ENCODE peak calls at places on chromosomes 2 and 18, in four cellular contexts. Y, X, C and H are unnamed samples.

GRCh38 chr2:174059178-174059874 is 94.2 kb upstream of the SP3 start:
- DNase-seq in Y (no peak), X (peak), C (peak), H (no peak)

GRCh38 chr2:64853894-64854293 is 135.3 kb upstream of the SLC1A4 start:
- DNase-seq in C (no peak), X (no peak), Y (no peak), H (no peak)

GRCh38 chr2:98459776-98460175 is 15.1 kb downstream of the INPP4A start:
- DNase-seq in X (no peak), C (no peak), Y (no peak), H (no peak)

GRCh38 chr18:78021196-78021595 is 771.5 kb downstream of the GALR1 start:
- DNase-seq in Y (no peak), X (no peak), C (peak), H (no peak)

GRCh38 chr18:53943463-53943862 is 281.0 kb downstream of the MBD2 start:
- DNase-seq in C (no peak), Y (no peak), X (no peak), H (no peak)

GRCh38 chr18:28767781-28768211 is 590.9 kb upstream of the CDH2 start:
- DNase-seq in X (no peak), C (no peak), Y (no peak), H (no peak)

GRCh38 chr18:44802508-44802907 is 121.8 kb downstream of the SETBP1 start:
- DNase-seq in C (no peak), X (no peak), Y (no peak), H (no peak)

GRCh38 chr2:71471276-71471675 is 17.9 kb downstream of the DYSF start:
- DNase-seq in C (no peak), X (no peak), Y (no peak), H (no peak)

GRCh38 chr18:31828613-31829012 is 67.9 kb upstream of the SLC25A52 start:
- DNase-seq in C (no peak), Y (no peak), X (no peak), H (no peak)

GRCh38 chr2:101473911-101474751 is 781 bp downstream of the RFX8 start:
- DNase-seq in C (no peak), X (no peak), Y (no peak), H (no peak)

GRCh38 chr2:62099050-62099449 is 96.9 kb upstream of the B3GNT2 start:
- DNase-seq in Y (no peak), X (no peak), C (no peak), H (no peak)

GRCh38 chr2:158953926-158954763 is 14.3 kb upstream of the TANC1 start:
- DNase-seq in Y (no peak), X (peak), C (no peak), H (no peak)

GRCh38 chr2:196849895-196850294 is 40.7 kb upstream of the C2orf66 start:
- DNase-seq in X (peak), Y (no peak), C (peak), H (peak)

GRCh38 chr2:159292157-159292556 is 5.7 kb upstream of the WDSUB1 start:
- DNase-seq in Y (no peak), C (peak), X (no peak), H (no peak)

GRCh38 chr2:59529738-59530137 is 1023.7 kb downstream of the BCL11A start:
- DNase-seq in X (no peak), Y (no peak), C (no peak), H (no peak)

GRCh38 chr2:165871025-165871424 is 77.0 kb upstream of the GALNT3 start:
- DNase-seq in Y (no peak), C (no peak), X (no peak), H (no peak)

GRCh38 chr2:9327873-9328352 is 95.4 kb downstream of the ITGB1BP1 start:
- DNase-seq in C (peak), Y (no peak), X (peak), H (no peak)

GRCh38 chr2:138964413-138964812 is 184.2 kb upstream of the NXPH2 start:
- DNase-seq in Y (no peak), C (no peak), X (no peak), H (no peak)

GRCh38 chr2:233062447-233062842 is 2.3 kb downstream of the INPP5D start:
- DNase-seq in Y (no peak), X (peak), C (no peak), H (no peak)

GRCh38 chr18:56001576-56001975 is 413.6 kb upstream of the TCF4 start:
- DNase-seq in C (no peak), Y (no peak), X (no peak), H (no peak)

GRCh38 chr2:12087671-12088380 is 341.4 kb downstream of the LPIN1 start:
- DNase-seq in X (no peak), C (no peak), Y (no peak), H (no peak)

GRCh38 chr2:231683292-231683898 is 24.9 kb upstream of the PTMA start:
- DNase-seq in Y (no peak), X (no peak), C (no peak), H (no peak)

GRCh38 chr2:207813221-207813916 is 43.7 kb upstream of the FZD5 start:
- DNase-seq in X (no peak), C (no peak), Y (no peak), H (no peak)
- TF ChIP-seq TCF7L2 in X (no peak), C (no peak), Y (no peak), H (no peak)

DNA sequence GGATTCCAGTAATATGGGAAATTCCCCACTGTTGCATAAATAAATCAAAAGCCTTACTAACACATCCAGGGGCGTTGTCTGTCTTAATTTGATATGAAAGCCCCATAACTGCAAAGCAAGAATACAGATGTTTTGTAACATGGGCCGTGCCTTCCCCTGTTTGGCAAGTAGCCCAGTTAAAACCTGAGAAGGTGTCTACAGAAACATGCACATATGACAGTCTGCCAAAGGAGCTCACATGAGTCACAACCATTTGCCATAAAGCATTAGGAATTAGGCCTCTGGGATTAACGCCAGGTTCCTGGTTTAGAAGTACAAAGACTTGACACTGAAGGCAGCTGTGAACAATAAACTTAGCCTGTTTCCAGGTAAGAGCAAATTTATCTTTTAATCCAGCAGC is 43.1 kb upstream of the LONRF2 start:
- DNase-seq in Y (peak), X (no peak), C (no peak), H (peak)
- TF ChIP-seq POLR2AphosphoS5 in Y (peak), X (no peak), C (no peak), H (no peak)

GRCh38 chr2:86562485-86562890 is 755 bp downstream of the CHMP3 start:
- DNase-seq in X (no peak), Y (no peak), C (no peak), H (no peak)
- TF ChIP-seq TCF7L2 in X (no peak), Y (no peak), C (no peak), H (no peak)

GRCh38 chr2:21454839-21455238 is 331.1 kb downstream of the TDRD15 start:
- DNase-seq in X (no peak), Y (no peak), C (no peak), H (no peak)
- TF ChIP-seq POLR2AphosphoS5 in X (no peak), Y (no peak), C (no peak), H (no peak)

GRCh38 chr2:169757778-169758177 is 24.1 kb downstream of the KLHL23 start:
- DNase-seq in Y (no peak), X (no peak), C (no peak), H (no peak)

GRCh38 chr2:169757356-169757755 is 23.7 kb downstream of the KLHL23 start:
- DNase-seq in X (no peak), C (no peak), Y (no peak), H (no peak)

GRCh38 chr2:169761970-169762292 is 28.3 kb downstream of the KLHL23 start:
- DNase-seq in Y (no peak), C (no peak), X (no peak), H (no peak)

GRCh38 chr2:169759987-169760386 is 26.4 kb downstream of the KLHL23 start:
- DNase-seq in X (no peak), Y (no peak), C (no peak), H (no peak)

DNA sequence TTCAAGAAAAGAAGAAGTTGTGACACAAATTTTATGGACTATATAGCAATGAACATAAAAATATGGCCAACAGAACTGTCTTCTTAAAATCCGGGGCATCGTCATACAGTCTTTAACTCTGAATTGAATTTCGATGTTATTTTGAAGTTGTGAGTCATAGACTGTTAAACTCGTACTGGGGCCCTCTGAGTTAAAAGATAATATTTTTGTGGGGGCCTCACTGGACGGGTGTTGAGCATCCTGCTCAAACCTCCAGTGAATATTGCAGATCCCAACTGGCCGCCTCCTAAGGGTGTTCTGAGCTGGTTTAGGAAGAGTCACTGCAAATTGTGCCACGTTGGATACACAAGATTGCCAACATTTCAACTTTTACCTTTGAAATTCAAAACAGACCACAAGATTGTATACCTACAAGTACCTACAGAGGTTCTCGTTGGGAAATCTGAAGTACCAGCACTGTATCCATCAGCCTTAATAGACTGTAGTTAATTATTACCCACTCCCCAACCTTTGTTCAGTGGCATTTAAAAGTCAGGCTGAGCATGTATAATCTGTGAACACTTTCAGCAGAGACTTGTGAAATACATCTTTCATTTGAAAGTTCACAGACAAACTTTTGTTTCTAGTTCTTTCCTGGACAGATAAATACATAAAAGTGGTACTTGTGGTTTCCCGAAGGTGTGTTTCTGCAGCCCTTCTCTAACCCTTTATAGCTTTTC is 27.8 kb downstream of the KLHL23 start:
- DNase-seq in X (peak), Y (no peak), C (no peak), H (no peak)
- TF ChIP-seq TCF7L2 in X (no peak), Y (no peak), C (no peak), H (no peak)

DNA sequence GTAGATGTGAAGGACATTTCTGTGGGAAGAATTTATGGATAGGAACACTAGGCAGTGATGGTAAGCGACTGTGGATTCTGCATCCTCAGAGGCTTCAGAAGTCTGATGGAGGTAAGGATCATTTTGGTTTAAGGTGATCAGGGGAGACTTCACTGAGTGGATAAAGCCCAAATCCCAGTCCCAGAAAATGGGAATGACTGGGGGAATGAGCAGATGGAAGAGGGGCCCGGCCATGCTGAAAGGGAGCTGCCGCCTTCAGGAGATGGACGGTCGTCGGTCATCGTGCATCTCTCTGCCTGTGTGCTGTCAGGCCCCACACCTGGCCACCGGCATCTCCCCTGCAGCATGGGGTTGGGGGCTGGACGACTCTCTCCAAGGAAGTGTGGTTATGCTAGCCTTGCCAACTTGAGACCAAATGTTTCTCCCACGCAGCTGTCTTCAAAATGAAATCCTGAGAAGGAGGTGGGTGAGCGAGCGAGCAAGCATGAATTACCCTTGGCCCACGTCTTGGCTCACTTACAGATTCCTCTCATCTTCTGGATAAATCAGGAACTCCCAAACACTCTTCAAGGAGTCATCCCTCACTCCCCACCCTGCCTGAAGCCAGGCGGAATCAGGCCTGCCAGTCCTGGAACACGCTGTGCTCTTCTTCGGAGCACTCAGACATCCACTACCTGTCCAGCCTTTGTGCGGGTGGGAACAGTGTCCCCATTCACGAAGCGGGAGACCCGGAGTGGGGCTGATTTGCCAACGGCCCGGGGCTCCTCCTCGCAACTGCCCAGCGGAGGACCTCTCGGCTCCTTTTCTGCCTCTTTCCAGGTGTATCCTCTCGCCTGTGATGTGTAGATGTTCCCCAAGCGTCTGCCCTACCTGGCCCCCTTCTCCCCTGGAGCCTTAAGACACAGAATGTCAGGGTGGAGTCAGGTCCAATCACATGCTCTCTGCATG is 85.6 kb downstream of the PRKCE start:
- DNase-seq in Y (no peak), X (no peak), C (no peak), H (no peak)
- TF ChIP-seq POLR2AphosphoS5 in Y (no peak), X (no peak), C (no peak), H (no peak)